ENCODE peak calls at places on chromosomes 16 and 17, in seven cellular contexts. One of them, this sample, is unnamed.

GRCh38 chr17:73397278-73397826 is 85.6 kb upstream of the CDC42EP4 start:
- DNase-seq in NCI-H1092: no peak
- DNase-seq in activated CD4-positive, alpha-beta T cell treated with anti-CD3 and anti-CD28 coated beads for 48 hours: no peak
- DNase-seq in SK-N-SH: no peak
- DNase-seq in GM23248: no peak
- DNase-seq in Calu3: no peak
- DNase-seq in nucleus accumbens: no peak
- DNase-seq in this sample: no peak

GRCh38 chr17:1073241-1073962 is 76.5 kb downstream of the TIMM22 start:
- DNase-seq in NCI-H1092: peak
- DNase-seq in nucleus accumbens: no peak
- DNase-seq in Calu3: no peak
- DNase-seq in SK-N-SH: no peak
- DNase-seq in activated CD4-positive, alpha-beta T cell treated with anti-CD3 and anti-CD28 coated beads for 48 hours: no peak
- DNase-seq in GM23248: no peak
- DNase-seq in this sample: peak

GRCh38 chr17:48598727-48599126 is 5.1 kb upstream of the HOXB5 start:
- DNase-seq in activated CD4-positive, alpha-beta T cell treated with anti-CD3 and anti-CD28 coated beads for 48 hours: no peak
- DNase-seq in nucleus accumbens: no peak
- DNase-seq in NCI-H1092: no peak
- DNase-seq in SK-N-SH: no peak
- DNase-seq in Calu3: no peak
- DNase-seq in GM23248: no peak
- DNase-seq in this sample: no peak

GRCh38 chr16:27373312-27373711 is 28.7 kb upstream of the IL21R start:
- DNase-seq in activated CD4-positive, alpha-beta T cell treated with anti-CD3 and anti-CD28 coated beads for 48 hours: no peak
- DNase-seq in Calu3: no peak
- DNase-seq in nucleus accumbens: no peak
- DNase-seq in SK-N-SH: no peak
- DNase-seq in NCI-H1092: no peak
- DNase-seq in GM23248: no peak
- DNase-seq in this sample: no peak

GRCh38 chr17:29048440-29049360 is 5.8 kb downstream of the PIPOX start:
- DNase-seq in nucleus accumbens: no peak
- DNase-seq in Calu3: no peak
- DNase-seq in NCI-H1092: peak
- DNase-seq in GM23248: peak
- DNase-seq in SK-N-SH: peak
- DNase-seq in activated CD4-positive, alpha-beta T cell treated with anti-CD3 and anti-CD28 coated beads for 48 hours: no peak
- DNase-seq in this sample: peak

GRCh38 chr16:11566398-11566797 is 20.3 kb downstream of the LITAF start:
- DNase-seq in nucleus accumbens: no peak
- DNase-seq in activated CD4-positive, alpha-beta T cell treated with anti-CD3 and anti-CD28 coated beads for 48 hours: no peak
- DNase-seq in Calu3: no peak
- DNase-seq in GM23248: no peak
- DNase-seq in SK-N-SH: no peak
- DNase-seq in NCI-H1092: no peak
- DNase-seq in this sample: no peak

GRCh38 chr16:3780570-3780969 is 63.2 kb upstream of the TRAP1 start:
- DNase-seq in nucleus accumbens: no peak
- DNase-seq in NCI-H1092: no peak
- DNase-seq in activated CD4-positive, alpha-beta T cell treated with anti-CD3 and anti-CD28 coated beads for 48 hours: peak
- DNase-seq in SK-N-SH: peak
- DNase-seq in GM23248: peak
- DNase-seq in Calu3: no peak
- DNase-seq in this sample: no peak

GRCh38 chr16:86634290-86634689 is 55.9 kb downstream of the FOXL1 start:
- DNase-seq in NCI-H1092: no peak
- DNase-seq in GM23248: peak
- DNase-seq in nucleus accumbens: no peak
- DNase-seq in activated CD4-positive, alpha-beta T cell treated with anti-CD3 and anti-CD28 coated beads for 48 hours: no peak
- DNase-seq in SK-N-SH: no peak
- DNase-seq in Calu3: no peak
- DNase-seq in this sample: no peak

GRCh38 chr16:68074850-68075249 is 10.3 kb upstream of the NFATC3 start:
- DNase-seq in NCI-H1092: no peak
- DNase-seq in Calu3: no peak
- DNase-seq in nucleus accumbens: no peak
- DNase-seq in SK-N-SH: no peak
- DNase-seq in GM23248: no peak
- DNase-seq in activated CD4-positive, alpha-beta T cell treated with anti-CD3 and anti-CD28 coated beads for 48 hours: peak
- DNase-seq in this sample: no peak

GRCh38 chr17:20291076-20291475 is 176.3 kb downstream of the LGALS9B start:
- DNase-seq in Calu3: no peak
- DNase-seq in SK-N-SH: no peak
- DNase-seq in NCI-H1092: no peak
- DNase-seq in GM23248: no peak
- DNase-seq in nucleus accumbens: no peak
- DNase-seq in activated CD4-positive, alpha-beta T cell treated with anti-CD3 and anti-CD28 coated beads for 48 hours: no peak
- DNase-seq in this sample: no peak

GRCh38 chr17:5730373-5730772 is 146.1 kb upstream of the NLRP1 start:
- DNase-seq in activated CD4-positive, alpha-beta T cell treated with anti-CD3 and anti-CD28 coated beads for 48 hours: no peak
- DNase-seq in GM23248: no peak
- DNase-seq in Calu3: no peak
- DNase-seq in NCI-H1092: no peak
- DNase-seq in SK-N-SH: no peak
- DNase-seq in nucleus accumbens: no peak
- DNase-seq in this sample: no peak

GRCh38 chr17:41634639-41635038 is 10.3 kb upstream of the KRT17 start:
- DNase-seq in GM23248: no peak
- DNase-seq in activated CD4-positive, alpha-beta T cell treated with anti-CD3 and anti-CD28 coated beads for 48 hours: no peak
- DNase-seq in Calu3: no peak
- DNase-seq in SK-N-SH: no peak
- DNase-seq in nucleus accumbens: no peak
- DNase-seq in NCI-H1092: no peak
- DNase-seq in this sample: no peak

GRCh38 chr17:73595068-73595865 is 49.0 kb downstream of the SDK2 start:
- DNase-seq in GM23248: no peak
- DNase-seq in nucleus accumbens: no peak
- DNase-seq in activated CD4-positive, alpha-beta T cell treated with anti-CD3 and anti-CD28 coated beads for 48 hours: peak
- DNase-seq in SK-N-SH: peak
- DNase-seq in NCI-H1092: no peak
- DNase-seq in Calu3: peak
- DNase-seq in this sample: no peak

GRCh38 chr17:28982191-28982793 is 23.5 kb downstream of the SEZ6 start:
- DNase-seq in activated CD4-positive, alpha-beta T cell treated with anti-CD3 and anti-CD28 coated beads for 48 hours: peak
- DNase-seq in nucleus accumbens: no peak
- DNase-seq in Calu3: no peak
- DNase-seq in GM23248: no peak
- DNase-seq in SK-N-SH: no peak
- DNase-seq in NCI-H1092: no peak
- DNase-seq in this sample: no peak

GRCh38 chr16:27775254-27775653 is 225.3 kb downstream of the KATNIP start:
- DNase-seq in GM23248: no peak
- DNase-seq in Calu3: no peak
- DNase-seq in NCI-H1092: no peak
- DNase-seq in SK-N-SH: no peak
- DNase-seq in activated CD4-positive, alpha-beta T cell treated with anti-CD3 and anti-CD28 coated beads for 48 hours: no peak
- DNase-seq in nucleus accumbens: no peak
- DNase-seq in this sample: no peak

GRCh38 chr16:82456683-82457082 is 170.1 kb upstream of the CDH13 start:
- DNase-seq in nucleus accumbens: peak
- DNase-seq in SK-N-SH: peak
- DNase-seq in Calu3: peak
- DNase-seq in activated CD4-positive, alpha-beta T cell treated with anti-CD3 and anti-CD28 coated beads for 48 hours: peak
- DNase-seq in NCI-H1092: peak
- DNase-seq in GM23248: peak
- DNase-seq in this sample: peak

GRCh38 chr16:22370038-22370541 is 4.3 kb downstream of the CDR2 start:
- DNase-seq in nucleus accumbens: no peak
- DNase-seq in SK-N-SH: no peak
- DNase-seq in GM23248: peak
- DNase-seq in Calu3: no peak
- DNase-seq in NCI-H1092: no peak
- DNase-seq in activated CD4-positive, alpha-beta T cell treated with anti-CD3 and anti-CD28 coated beads for 48 hours: no peak
- DNase-seq in this sample: no peak

GRCh38 chr17:39576187-39576586 is 31.5 kb downstream of the NEUROD2 start:
- DNase-seq in SK-N-SH: peak
- DNase-seq in GM23248: peak
- DNase-seq in nucleus accumbens: peak
- DNase-seq in activated CD4-positive, alpha-beta T cell treated with anti-CD3 and anti-CD28 coated beads for 48 hours: peak
- DNase-seq in NCI-H1092: peak
- DNase-seq in Calu3: peak
- DNase-seq in this sample: no peak

GRCh38 chr17:58330544-58330996 is 2.0 kb upstream of the TSPOAP1 start:
- DNase-seq in activated CD4-positive, alpha-beta T cell treated with anti-CD3 and anti-CD28 coated beads for 48 hours: peak
- DNase-seq in Calu3: no peak
- DNase-seq in nucleus accumbens: no peak
- DNase-seq in NCI-H1092: no peak
- DNase-seq in SK-N-SH: peak
- DNase-seq in GM23248: no peak
- DNase-seq in this sample: no peak

GRCh38 chr16:86925067-86925791 is 346.9 kb downstream of the FOXL1 start:
- DNase-seq in NCI-H1092: no peak
- DNase-seq in Calu3: no peak
- DNase-seq in activated CD4-positive, alpha-beta T cell treated with anti-CD3 and anti-CD28 coated beads for 48 hours: no peak
- DNase-seq in SK-N-SH: no peak
- DNase-seq in GM23248: peak
- DNase-seq in nucleus accumbens: no peak
- DNase-seq in this sample: no peak

GRCh38 chr16:24580665-24581064 is 41.3 kb downstream of the RBBP6 start:
- DNase-seq in activated CD4-positive, alpha-beta T cell treated with anti-CD3 and anti-CD28 coated beads for 48 hours: no peak
- DNase-seq in nucleus accumbens: no peak
- DNase-seq in SK-N-SH: peak
- DNase-seq in GM23248: peak
- DNase-seq in Calu3: no peak
- DNase-seq in NCI-H1092: no peak
- DNase-seq in this sample: no peak

GRCh38 chr17:50513501-50513900 is 5.3 kb downstream of the MYCBPAP start:
- DNase-seq in SK-N-SH: no peak
- DNase-seq in GM23248: no peak
- DNase-seq in nucleus accumbens: no peak
- DNase-seq in NCI-H1092: no peak
- DNase-seq in Calu3: no peak
- DNase-seq in activated CD4-positive, alpha-beta T cell treated with anti-CD3 and anti-CD28 coated beads for 48 hours: no peak
- DNase-seq in this sample: no peak

GRCh38 chr17:4944163-4944553 is 4.1 kb downstream of the RNF167 start:
- DNase-seq in SK-N-SH: no peak
- DNase-seq in activated CD4-positive, alpha-beta T cell treated with anti-CD3 and anti-CD28 coated beads for 48 hours: peak
- DNase-seq in Calu3: no peak
- DNase-seq in GM23248: no peak
- DNase-seq in NCI-H1092: no peak
- DNase-seq in nucleus accumbens: no peak
- DNase-seq in this sample: no peak

GRCh38 chr17:50132104-50132794 is 2.3 kb upstream of the SAMD14 start:
- DNase-seq in GM23248: no peak
- DNase-seq in activated CD4-positive, alpha-beta T cell treated with anti-CD3 and anti-CD28 coated beads for 48 hours: no peak
- DNase-seq in SK-N-SH: no peak
- DNase-seq in NCI-H1092: no peak
- DNase-seq in Calu3: no peak
- DNase-seq in nucleus accumbens: no peak
- DNase-seq in this sample: no peak

GRCh38 chr17:72142614-72143013 is 21.8 kb downstream of the SOX9 start:
- DNase-seq in Calu3: no peak
- DNase-seq in SK-N-SH: no peak
- DNase-seq in GM23248: no peak
- DNase-seq in NCI-H1092: no peak
- DNase-seq in nucleus accumbens: no peak
- DNase-seq in activated CD4-positive, alpha-beta T cell treated with anti-CD3 and anti-CD28 coated beads for 48 hours: no peak
- DNase-seq in this sample: no peak

This sample was measured in NCI-H1105 treated with DMSO at 0.1 percent for 48 hours.